ENCODE peak calls at places on chromosomes 13 and 19, in six cellular contexts. One of them, this sample, is unnamed.

GRCh38 chr19:1177322-1178114 is 3.5 kb upstream of the SBNO2 start:
- DNase-seq in hepatocyte: peak; percentile 10
- DNase-seq in HCT116: peak; percentile 61
- DNase-seq in GM23338: no peak
- DNase-seq in MM.1S: peak; percentile 2
- DNase-seq in neural progenitor cell: no peak
- DNase-seq in this sample: peak; percentile 98

GRCh38 chr19:39200066-39200817 is 3.5 kb downstream of the NCCRP1 start:
- DNase-seq in HCT116: no peak
- DNase-seq in neural progenitor cell: no peak
- DNase-seq in hepatocyte: no peak
- DNase-seq in MM.1S: no peak
- DNase-seq in GM23338: no peak
- DNase-seq in this sample: no peak

GRCh38 chr13:97889803-97890202 is 63.7 kb upstream of the IPO5 start:
- DNase-seq in GM23338: no peak
- DNase-seq in neural progenitor cell: no peak
- DNase-seq in MM.1S: no peak
- DNase-seq in HCT116: no peak
- DNase-seq in hepatocyte: no peak
- DNase-seq in this sample: peak; percentile 40

GRCh38 chr19:38394488-38394887 is 6.0 kb downstream of the SPRED3 start:
- DNase-seq in MM.1S: no peak
- DNase-seq in neural progenitor cell: peak; percentile 86
- DNase-seq in hepatocyte: peak; percentile 54
- DNase-seq in GM23338: peak; percentile 99
- DNase-seq in HCT116: no peak
- DNase-seq in this sample: peak; percentile 37

GRCh38 chr19:31335716-31336115 is 13.5 kb downstream of the TSHZ3 start:
- DNase-seq in MM.1S: no peak
- DNase-seq in hepatocyte: no peak
- DNase-seq in HCT116: no peak
- DNase-seq in GM23338: no peak
- DNase-seq in neural progenitor cell: no peak
- DNase-seq in this sample: no peak

GRCh38 chr13:46831588-46832194 is 34.7 kb upstream of the ESD start:
- DNase-seq in hepatocyte: peak; percentile 66
- DNase-seq in MM.1S: peak; percentile 21
- DNase-seq in GM23338: peak; percentile 71
- DNase-seq in neural progenitor cell: peak; percentile 61
- DNase-seq in HCT116: peak; percentile 51
- DNase-seq in this sample: peak; percentile 57

GRCh38 chr13:35699805-35700204 is 223.3 kb upstream of the MAB21L1 start:
- DNase-seq in GM23338: no peak
- DNase-seq in HCT116: no peak
- DNase-seq in MM.1S: no peak
- DNase-seq in hepatocyte: peak; percentile 76
- DNase-seq in neural progenitor cell: no peak
- DNase-seq in this sample: peak; percentile 85

GRCh38 chr13:97346561-97347254 is 87.3 kb upstream of the RAP2A start:
- DNase-seq in GM23338: no peak
- DNase-seq in hepatocyte: no peak
- DNase-seq in HCT116: no peak
- DNase-seq in MM.1S: no peak
- DNase-seq in neural progenitor cell: no peak
- DNase-seq in this sample: no peak

GRCh38 chr13:36412736-36413135 is 19.6 kb upstream of the CCNA1 start:
- DNase-seq in neural progenitor cell: no peak
- DNase-seq in GM23338: no peak
- DNase-seq in MM.1S: no peak
- DNase-seq in hepatocyte: no peak
- DNase-seq in HCT116: no peak
- DNase-seq in this sample: peak; percentile 38

GRCh38 chr13:106961219-106961618 is 393.3 kb upstream of the ARGLU1 start:
- DNase-seq in HCT116: no peak
- DNase-seq in hepatocyte: no peak
- DNase-seq in GM23338: no peak
- DNase-seq in MM.1S: no peak
- DNase-seq in neural progenitor cell: no peak
- DNase-seq in this sample: no peak

GRCh38 chr19:56369886-56370676 is 23.3 kb downstream of the ZNF582 start:
- DNase-seq in neural progenitor cell: no peak
- DNase-seq in HCT116: no peak
- DNase-seq in hepatocyte: no peak
- DNase-seq in MM.1S: no peak
- DNase-seq in GM23338: no peak
- DNase-seq in this sample: no peak

GRCh38 chr19:41944336-41944735 is 14.8 kb downstream of the RABAC1 start:
- DNase-seq in GM23338: no peak
- DNase-seq in MM.1S: peak; percentile 28
- DNase-seq in neural progenitor cell: no peak
- DNase-seq in hepatocyte: no peak
- DNase-seq in HCT116: no peak
- DNase-seq in this sample: no peak

GRCh38 chr19:3986260-3987041 is 1.2 kb upstream of the EEF2 start:
- DNase-seq in hepatocyte: peak; percentile 85
- DNase-seq in MM.1S: peak; percentile 93
- DNase-seq in GM23338: peak; percentile 91
- DNase-seq in neural progenitor cell: peak; percentile 74
- DNase-seq in HCT116: peak; percentile 74
- DNase-seq in this sample: peak; percentile 92

GRCh38 chr13:109918179-109918651 is 131.8 kb upstream of the IRS2 start:
- DNase-seq in GM23338: no peak
- DNase-seq in HCT116: no peak
- DNase-seq in hepatocyte: peak; percentile 32
- DNase-seq in MM.1S: no peak
- DNase-seq in neural progenitor cell: peak; percentile 30
- DNase-seq in this sample: peak; percentile 53

GRCh38 chr13:75963318-75963717 is 327.2 kb downstream of the LMO7 start:
- DNase-seq in hepatocyte: no peak
- DNase-seq in GM23338: peak; percentile 5
- DNase-seq in MM.1S: no peak
- DNase-seq in HCT116: no peak
- DNase-seq in neural progenitor cell: peak; percentile 8
- DNase-seq in this sample: no peak

GRCh38 chr13:93794197-93794885 is 567.7 kb downstream of the GPC6 start:
- DNase-seq in neural progenitor cell: no peak
- DNase-seq in GM23338: no peak
- DNase-seq in HCT116: no peak
- DNase-seq in hepatocyte: no peak
- DNase-seq in MM.1S: peak; percentile 69
- DNase-seq in this sample: peak; percentile 8

GRCh38 chr19:46489445-46490272 is 6.0 kb downstream of the PNMA8B start:
- DNase-seq in MM.1S: no peak
- DNase-seq in hepatocyte: peak; percentile 63
- DNase-seq in GM23338: peak; percentile 71
- DNase-seq in HCT116: no peak
- DNase-seq in neural progenitor cell: peak; percentile 67
- DNase-seq in this sample: peak; percentile 78

GRCh38 chr13:42495256-42495655 is 78.7 kb upstream of the TNFSF11 start:
- DNase-seq in HCT116: no peak
- DNase-seq in MM.1S: no peak
- DNase-seq in hepatocyte: no peak
- DNase-seq in GM23338: no peak
- DNase-seq in neural progenitor cell: no peak
- DNase-seq in this sample: peak; percentile 13

GRCh38 chr13:50969691-50970090 is 60.1 kb downstream of the RNASEH2B start:
- DNase-seq in neural progenitor cell: peak; percentile 51
- DNase-seq in HCT116: no peak
- DNase-seq in MM.1S: peak; percentile 85
- DNase-seq in GM23338: peak; percentile 77
- DNase-seq in hepatocyte: peak; percentile 34
- DNase-seq in this sample: no peak
- TF ChIP-seq EZH2phosphoT487 in neural progenitor cell: no peak
- TF ChIP-seq EZH2phosphoT487 in HCT116: no peak
- TF ChIP-seq EZH2phosphoT487 in MM.1S: no peak
- TF ChIP-seq EZH2phosphoT487 in GM23338: no peak
- TF ChIP-seq EZH2phosphoT487 in hepatocyte: no peak
- TF ChIP-seq EZH2phosphoT487 in this sample: no peak

GRCh38 chr19:5432687-5433086 is 22.5 kb upstream of the ZNRF4 start:
- DNase-seq in GM23338: no peak
- DNase-seq in MM.1S: no peak
- DNase-seq in neural progenitor cell: no peak
- DNase-seq in hepatocyte: no peak
- DNase-seq in HCT116: no peak
- DNase-seq in this sample: no peak
- TF ChIP-seq EZH2 in GM23338: no peak
- TF ChIP-seq EZH2 in MM.1S: no peak
- TF ChIP-seq EZH2 in neural progenitor cell: no peak
- TF ChIP-seq EZH2 in hepatocyte: no peak
- TF ChIP-seq EZH2 in HCT116: no peak
- TF ChIP-seq EZH2 in this sample: no peak

GRCh38 chr13:71067164-71067815 is 799.7 kb downstream of the DACH1 start:
- DNase-seq in HCT116: no peak
- DNase-seq in MM.1S: no peak
- DNase-seq in hepatocyte: no peak
- DNase-seq in neural progenitor cell: peak; percentile 40
- DNase-seq in GM23338: peak; percentile 35
- DNase-seq in this sample: no peak
- TF ChIP-seq EZH2phosphoT487 in HCT116: no peak
- TF ChIP-seq EZH2phosphoT487 in MM.1S: no peak
- TF ChIP-seq EZH2phosphoT487 in hepatocyte: no peak
- TF ChIP-seq EZH2phosphoT487 in neural progenitor cell: no peak
- TF ChIP-seq EZH2phosphoT487 in GM23338: no peak
- TF ChIP-seq EZH2phosphoT487 in this sample: no peak

GRCh38 chr13:99972190-99972731 is 694 bp upstream of the ZIC5 start:
- DNase-seq in GM23338: peak; percentile 60
- DNase-seq in hepatocyte: no peak
- DNase-seq in neural progenitor cell: peak; percentile 82
- DNase-seq in MM.1S: no peak
- DNase-seq in HCT116: no peak
- DNase-seq in this sample: no peak
- TF ChIP-seq EZH2 in GM23338: no peak
- TF ChIP-seq EZH2 in hepatocyte: peak; percentile 95
- TF ChIP-seq EZH2 in neural progenitor cell: no peak
- TF ChIP-seq EZH2 in MM.1S: no peak
- TF ChIP-seq EZH2 in HCT116: no peak
- TF ChIP-seq EZH2 in this sample: peak; percentile 6

This sample was measured in GM23248.